ENCODE peak calls at places on chromosomes 2 and 18, in five cellular contexts. J, X, P, M and O are unnamed samples.

GRCh38 chr2:227433171-227433570 is 38.8 kb upstream of the AGFG1 start:
- DNase-seq in J (no peak), X (no peak), P (no peak), M (no peak), O (no peak)

GRCh38 chr2:121010998-121011397 is 274.0 kb downstream of the TFCP2L1 start:
- DNase-seq in J (no peak), X (no peak), P (no peak), M (no peak), O (no peak)

GRCh38 chr2:166344286-166345113 is 31.2 kb downstream of the SCN9A start:
- DNase-seq in J (peak), X (no peak), P (no peak), M (no peak), O (peak)

GRCh38 chr2:134124047-134124753 is 129.7 kb upstream of the MGAT5 start:
- DNase-seq in J (no peak), X (no peak), P (no peak), M (peak), O (no peak)

GRCh38 chr2:75053484-75054112 is 95.2 kb downstream of the POLE4 start:
- DNase-seq in J (peak), X (no peak), P (no peak), M (peak), O (no peak)

GRCh38 chr2:232368311-232368731 is 10.2 kb upstream of the ALPP start:
- DNase-seq in J (no peak), X (peak), P (no peak), M (no peak), O (peak)

GRCh38 chr2:169637620-169638019 is 53.5 kb downstream of the PPIG start:
- DNase-seq in J (peak), X (no peak), P (no peak), M (no peak), O (peak)

GRCh38 chr2:191571163-191571769 is 106.7 kb upstream of the NABP1 start:
- DNase-seq in J (peak), X (no peak), P (no peak), M (peak), O (peak)

GRCh38 chr2:47056374-47056773 is 98.7 kb downstream of the STPG4 start:
- DNase-seq in J (peak), X (no peak), P (no peak), M (no peak), O (peak)

GRCh38 chr2:235940330-235940729 is 227.9 kb downstream of the GBX2 start:
- DNase-seq in J (peak), X (no peak), P (peak), M (no peak), O (peak)

GRCh38 chr18:8303151-8303770 is 306.0 kb upstream of the RAB12 start:
- DNase-seq in J (peak), X (no peak), P (no peak), M (no peak), O (no peak)

GRCh38 chr2:233691443-233692433 is 952 bp upstream of the UGT1A6 start:
- DNase-seq in J (no peak), X (no peak), P (no peak), M (no peak), O (no peak)

GRCh38 chr2:76642122-76642521 is 880.1 kb downstream of the LRRTM4 start:
- DNase-seq in J (no peak), X (no peak), P (no peak), M (no peak), O (no peak)

GRCh38 chr2:25311866-25312575 is 29.7 kb downstream of the DNMT3A start:
- DNase-seq in J (no peak), X (no peak), P (no peak), M (no peak), O (no peak)

GRCh38 chr18:70335892-70336726 is 47.3 kb downstream of the SOCS6 start:
- DNase-seq in J (no peak), X (no peak), P (no peak), M (no peak), O (no peak)

DNA sequence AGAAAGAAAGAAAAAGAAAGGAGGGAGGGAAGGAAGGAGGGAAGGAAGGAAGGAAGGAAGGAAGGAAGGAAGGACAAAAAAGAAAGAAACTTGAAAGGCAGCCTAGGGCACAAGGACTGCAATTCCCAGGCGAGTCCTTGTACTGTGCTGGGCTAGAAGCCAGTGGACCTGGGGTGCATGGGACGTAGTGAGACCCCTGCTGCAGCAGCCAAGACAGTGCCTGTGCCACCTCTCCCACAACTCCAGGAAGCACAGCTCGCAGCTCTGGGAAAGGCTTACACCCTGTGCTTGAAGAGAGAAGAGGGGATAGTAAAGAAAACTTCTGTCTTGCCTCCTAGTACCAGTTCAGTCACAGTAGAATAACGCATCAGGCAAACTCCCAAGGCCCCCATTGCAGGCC is 227.9 kb upstream of the CDH7 start:
- DNase-seq in J (no peak), X (no peak), P (no peak), M (no peak), O (no peak)
- H3K4me3 ChIP-seq in J (no peak), X (no peak), P (no peak), M (no peak), O (no peak)

GRCh38 chr2:38743672-38744398 is 7.3 kb downstream of the SRSF7 start:
- DNase-seq in J (no peak), X (no peak), P (no peak), M (no peak), O (no peak)

GRCh38 chr2:38742797-38743559 is 8.2 kb downstream of the SRSF7 start:
- DNase-seq in J (no peak), X (no peak), P (no peak), M (no peak), O (no peak)

GRCh38 chr2:38741542-38741852 is 9.7 kb downstream of the SRSF7 start:
- DNase-seq in J (no peak), X (no peak), P (no peak), M (no peak), O (no peak)

GRCh38 chr2:38739524-38739923 is 11.6 kb downstream of the SRSF7 start:
- DNase-seq in J (no peak), X (no peak), P (no peak), M (no peak), O (no peak)

DNA sequence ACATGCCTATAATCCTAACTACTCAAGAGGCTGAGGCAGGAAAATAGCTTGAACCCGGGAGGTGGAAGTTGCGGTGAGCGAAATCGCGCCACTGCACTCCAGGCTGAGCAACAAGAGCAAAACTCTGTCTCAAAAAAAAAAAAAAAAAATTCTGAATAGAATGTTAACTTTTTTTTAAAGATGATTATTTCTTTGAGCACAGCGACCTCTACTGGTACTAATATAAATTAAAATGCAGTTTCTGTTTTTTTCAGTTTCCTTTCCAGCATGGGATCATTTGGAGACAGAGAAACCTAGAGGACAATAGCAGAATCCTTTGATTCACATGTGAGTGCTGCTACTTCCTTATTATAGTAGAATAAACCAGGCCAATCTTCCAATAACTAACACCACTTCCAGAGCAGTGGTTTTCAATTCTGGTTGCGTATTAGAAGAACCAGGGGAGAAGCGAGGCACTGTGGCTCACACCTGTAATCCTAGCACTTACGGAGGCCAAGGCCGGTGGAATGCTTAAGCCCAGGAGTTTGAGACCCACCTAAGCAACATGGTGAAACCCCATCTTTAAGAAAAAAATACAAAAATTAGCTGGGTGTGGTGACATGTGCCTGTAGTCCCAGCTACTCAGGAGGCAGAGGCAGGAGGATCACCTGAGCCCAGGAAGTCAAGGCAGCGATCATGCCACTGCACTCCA is 10.2 kb downstream of the SRSF7 start:
- DNase-seq in J (peak), X (no peak), P (no peak), M (peak), O (peak)
- TF ChIP-seq CTCF in J (peak), X (peak), P (peak), M (peak), O (peak)

DNA sequence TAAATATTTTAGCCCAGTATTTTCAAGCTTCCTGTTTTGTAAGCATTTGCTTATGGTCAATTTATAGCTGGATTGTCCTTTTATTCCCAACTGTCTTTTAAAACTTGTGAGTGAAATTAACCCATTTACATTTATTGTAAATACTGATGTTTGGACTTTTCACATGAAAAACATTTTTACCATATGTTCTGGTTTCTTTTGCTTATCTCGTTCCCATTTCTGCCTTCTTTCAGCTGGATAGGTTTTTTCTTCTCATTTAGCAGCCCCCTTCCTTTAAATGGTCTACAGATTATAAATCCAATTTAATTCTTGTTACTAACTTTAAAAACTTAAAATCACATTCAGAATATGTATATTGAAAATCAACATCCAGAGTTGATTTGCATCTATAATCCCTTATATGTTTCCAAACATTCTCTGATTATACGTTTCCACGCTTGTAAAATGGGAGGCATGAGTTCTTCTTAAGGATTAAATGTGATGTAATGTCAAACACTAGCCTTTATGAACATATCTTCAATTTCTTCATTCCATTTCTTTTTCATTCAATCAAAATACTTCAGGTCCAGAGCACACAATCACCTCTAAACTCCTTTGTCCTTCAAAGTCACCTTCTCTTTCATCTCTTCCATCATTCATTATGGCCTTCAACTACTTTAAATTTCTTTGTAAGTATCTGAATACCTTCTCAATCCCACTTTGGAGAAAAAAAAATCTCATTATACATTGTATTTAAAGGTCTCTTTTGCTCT is 1.1 kb upstream of the KDM3A start:
- DNase-seq in J (no peak), X (no peak), P (no peak), M (peak), O (no peak)
- H3K4me3 ChIP-seq in J (no peak), X (peak), P (peak), M (peak), O (no peak)

GRCh38 chr2:23756593-23757292 is 170.2 kb downstream of the ATAD2B start:
- DNase-seq in J (no peak), X (no peak), P (no peak), M (no peak), O (no peak)

GRCh38 chr2:23761638-23762037 is 165.3 kb downstream of the ATAD2B start:
- DNase-seq in J (peak), X (no peak), P (no peak), M (no peak), O (no peak)

GRCh38 chr2:23762141-23762540 is 164.8 kb downstream of the ATAD2B start:
- DNase-seq in J (no peak), X (no peak), P (no peak), M (no peak), O (no peak)

GRCh38 chr2:23757686-23758433 is 169.1 kb downstream of the ATAD2B start:
- DNase-seq in J (peak), X (no peak), P (no peak), M (no peak), O (peak)

DNA sequence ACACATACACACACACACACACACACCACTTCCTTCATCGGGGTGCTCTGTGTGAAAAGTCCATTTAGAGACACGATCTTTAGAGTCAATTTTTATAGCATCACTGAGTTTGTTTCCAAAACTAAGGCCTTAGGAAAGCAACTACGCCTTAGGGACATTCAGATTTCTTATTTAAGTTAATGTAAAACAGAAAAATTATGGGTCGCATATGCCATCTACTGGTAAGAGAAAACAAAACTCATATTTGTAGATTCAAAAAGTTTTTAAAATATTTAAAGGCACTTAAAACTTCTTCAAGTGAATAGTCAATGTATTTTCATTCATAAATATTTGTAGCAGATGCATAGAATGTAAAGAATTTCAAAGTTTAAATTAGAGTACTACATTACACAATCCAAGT is 166.2 kb downstream of the ATAD2B start:
- DNase-seq in J (peak), X (no peak), P (no peak), M (peak), O (peak)
- TF ChIP-seq CTCF in J (peak), X (peak), P (peak), M (peak), O (peak)

GRCh38 chr2:104447831-104448434 is 406.0 kb upstream of the POU3F3 start:
- DNase-seq in J (no peak), X (no peak), P (no peak), M (peak), O (no peak)

GRCh38 chr2:104448661-104449410 is 405.1 kb upstream of the POU3F3 start:
- DNase-seq in J (no peak), X (no peak), P (no peak), M (no peak), O (no peak)

GRCh38 chr2:104444392-104444791 is 409.5 kb upstream of the POU3F3 start:
- DNase-seq in J (no peak), X (no peak), P (peak), M (no peak), O (peak)

GRCh38 chr2:104443137-104443536 is 410.8 kb upstream of the POU3F3 start:
- DNase-seq in J (no peak), X (no peak), P (no peak), M (no peak), O (no peak)

DNA sequence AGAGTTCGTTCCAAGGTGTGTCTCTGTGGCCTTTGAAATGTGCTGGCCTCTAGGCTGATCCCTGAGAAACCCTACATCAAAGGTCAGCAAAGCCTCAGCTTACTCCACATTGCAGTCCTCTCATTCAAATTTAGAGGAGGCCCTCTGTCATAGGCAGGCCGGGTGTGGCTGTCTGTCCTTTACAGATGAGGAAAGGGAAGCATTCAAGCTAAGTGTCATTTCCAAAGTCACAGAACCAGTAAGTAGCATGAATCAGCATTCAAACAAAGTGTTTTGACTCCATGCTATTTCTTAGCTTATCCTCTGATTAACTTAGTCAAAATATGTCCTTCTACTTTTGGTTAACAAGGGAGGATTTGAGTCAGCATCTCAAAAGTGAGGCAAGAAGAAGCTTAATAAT is 409.1 kb upstream of the POU3F3 start:
- DNase-seq in J (no peak), X (no peak), P (no peak), M (no peak), O (no peak)
- H3K4me3 ChIP-seq in J (no peak), X (no peak), P (no peak), M (no peak), O (no peak)

GRCh38 chr18:26185267-26185666 is 41.0 kb upstream of the TAF4B start:
- DNase-seq in J (no peak), X (no peak), P (no peak), M (no peak), O (no peak)
- TF ChIP-seq CTCF in J (no peak), X (peak), P (no peak), M (peak), O (no peak)

DNA sequence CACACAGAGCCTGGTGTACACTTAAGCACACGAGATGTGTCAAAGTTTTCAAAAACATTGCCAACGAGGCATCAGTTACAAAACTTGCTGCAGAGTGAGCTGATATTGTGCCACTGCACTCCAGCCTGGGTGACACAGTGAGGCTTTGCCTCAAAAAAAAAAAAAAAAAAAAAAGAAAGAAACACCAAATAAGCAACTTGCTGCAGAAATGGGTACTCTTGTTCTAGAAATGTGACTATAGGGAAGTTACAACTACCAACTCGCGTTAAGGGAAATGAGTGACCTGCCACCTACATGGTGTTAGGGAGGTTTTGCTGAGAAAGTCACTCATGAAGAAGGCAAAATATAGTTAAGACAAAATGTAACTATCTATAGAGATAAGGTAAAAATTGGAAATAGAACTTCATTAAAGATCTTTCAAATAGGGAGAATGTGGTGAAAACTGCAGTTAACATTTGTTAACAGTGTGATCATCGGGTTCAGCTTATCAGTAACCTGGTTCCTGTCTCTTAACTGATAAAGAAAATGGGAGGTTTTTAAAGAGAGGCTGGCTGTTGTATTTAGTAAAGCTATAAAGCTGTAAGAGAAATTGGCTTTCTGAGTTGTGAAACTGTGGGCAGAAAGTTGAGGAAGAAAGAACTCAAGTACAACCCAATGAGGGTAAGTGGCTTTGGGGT is at the start of gene IL1RL1:
- DNase-seq in J (no peak), X (no peak), P (no peak), M (no peak), O (no peak)
- H3K4me3 ChIP-seq in J (no peak), X (no peak), P (no peak), M (no peak), O (no peak)

DNA sequence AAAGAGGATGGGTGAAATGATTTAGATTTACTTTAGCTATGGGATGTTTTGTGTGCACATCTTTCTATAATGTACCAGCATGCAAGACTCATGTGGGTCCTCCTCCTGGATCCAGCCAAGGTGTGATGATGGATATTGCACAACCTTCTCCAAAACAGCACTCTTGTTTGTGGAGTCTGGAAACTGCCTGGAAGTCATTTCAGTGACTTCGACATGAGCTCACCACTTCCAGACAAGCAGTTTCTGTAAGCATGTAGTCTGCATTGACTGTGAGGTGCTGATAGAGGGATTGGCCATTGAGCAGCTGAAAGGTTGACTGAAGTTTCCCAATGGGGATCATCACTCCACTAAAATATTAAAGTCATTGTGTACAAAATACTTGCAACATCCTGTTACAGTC is 154.0 kb downstream of the TRIB2 start:
- DNase-seq in J (peak), X (no peak), P (no peak), M (no peak), O (no peak)
- TF ChIP-seq CTCF in J (no peak), X (no peak), P (no peak), M (no peak), O (no peak)